ENCODE peak calls at places on chromosomes 13 and 19, in nine cellular contexts. S is NCI-H2107; K is fibroblast of pulmonary artery; O is stimulated activated CD4-positive, alpha-beta T cell treated with anti-CD3 and anti-CD28 coated beads, TNF-alpha, amount 100 ng/mL, for 24 hours; W is RCC 7860; F is NCI-H345; C is NCI-H2171; U is mesothelial cell of epicardium; E is ovary. P is an unnamed sample.

GRCh38 chr19:33373701-33374405 is at the start of gene CEBPG:
- DNase-seq in S (peak; percentile 20), K (peak; percentile 56), O (peak; percentile 44), W (peak; percentile 13), F (peak; percentile 68), C (peak; percentile 58), U (peak; percentile 73), E (peak; percentile 67), P (peak; percentile 71)

GRCh38 chr13:32791545-32792172 is 205.4 kb downstream of the PDS5B start:
- DNase-seq in S (no peak), K (no peak), O (peak; percentile 13), W (no peak), F (no peak), C (no peak), U (no peak), E (no peak), P (no peak)

GRCh38 chr19:2453431-2454025 is 3.2 kb downstream of the LMNB2 start:
- DNase-seq in S (no peak), K (no peak), O (no peak), W (no peak), F (no peak), C (no peak), U (no peak), E (no peak), P (no peak)

GRCh38 chr13:23289917-23290357 is 109.2 kb downstream of the SGCG start:
- DNase-seq in S (no peak), K (peak; percentile 74), O (no peak), W (peak; percentile 50), F (peak; percentile 22), C (no peak), U (peak; percentile 66), E (no peak), P (peak; percentile 27)

GRCh38 chr19:32165750-32166149 is 179.7 kb upstream of the ZNF507 start:
- DNase-seq in S (no peak), K (no peak), O (no peak), W (no peak), F (no peak), C (no peak), U (no peak), E (no peak), P (no peak)

GRCh38 chr19:33905937-33906577 is 109.4 kb downstream of the KCTD15 start:
- DNase-seq in S (no peak), K (no peak), O (peak; percentile 9), W (no peak), F (no peak), C (no peak), U (peak; percentile 59), E (peak; percentile 72), P (no peak)

GRCh38 chr19:7533281-7533819 is 2.2 kb upstream of the PNPLA6 start:
- DNase-seq in S (no peak), K (peak; percentile 68), O (no peak), W (no peak), F (no peak), C (no peak), U (no peak), E (peak; percentile 86), P (no peak)

GRCh38 chr13:97012251-97013048 is 18.2 kb upstream of the OXGR1 start:
- DNase-seq in S (no peak), K (no peak), O (no peak), W (no peak), F (no peak), C (no peak), U (no peak), E (no peak), P (no peak)

GRCh38 chr13:21297914-21298831 is 121.7 kb downstream of the MRPL57 start:
- DNase-seq in S (peak; percentile 80), K (peak; percentile 94), O (peak; percentile 82), W (peak; percentile 74), F (peak; percentile 91), C (peak; percentile 74), U (peak; percentile 85), E (peak; percentile 83), P (peak; percentile 86)

GRCh38 chr19:49114630-49115363 is 627 bp downstream of the LIN7B start:
- DNase-seq in S (no peak), K (peak; percentile 54), O (peak; percentile 58), W (no peak), F (peak; percentile 31), C (peak; percentile 71), U (peak; percentile 75), E (peak; percentile 68), P (peak; percentile 69)

P was measured in NCI-H1417.